ENCODE peak calls at places on chromosome 12, in eight cellular contexts. A, H, L, P, W, D, Q and R are unnamed samples.

GRCh38 chr12:47349770-47350408 is 270.1 kb upstream of the AMIGO2 start:
- DNase-seq in A (no peak), H (no peak), L (no peak), P (no peak), W (no peak), D (no peak), Q (no peak), R (no peak)

GRCh38 chr12:15532364-15532977 is 210.2 kb downstream of the PTPRO start:
- DNase-seq in A (peak; percentile 41), H (no peak), L (no peak), P (no peak), W (no peak), D (no peak), Q (no peak), R (no peak)

GRCh38 chr12:114405449-114406271 is at the start of gene TBX5:
- DNase-seq in A (no peak), H (no peak), L (no peak), P (no peak), W (no peak), D (no peak), Q (no peak), R (no peak)

GRCh38 chr12:76922821-76923315 is 44.0 kb upstream of the CSRP2 start:
- DNase-seq in A (no peak), H (no peak), L (no peak), P (no peak), W (no peak), D (no peak), Q (no peak), R (no peak)

GRCh38 chr12:101004891-101005290 is 205.1 kb downstream of the SLC5A8 start:
- DNase-seq in A (no peak), H (no peak), L (no peak), P (no peak), W (no peak), D (no peak), Q (no peak), R (no peak)

GRCh38 chr12:71503579-71504470 is 64.2 kb downstream of the LGR5 start:
- DNase-seq in A (no peak), H (no peak), L (no peak), P (no peak), W (no peak), D (no peak), Q (no peak), R (no peak)

GRCh38 chr12:86249856-86250255 is 6.3 kb downstream of the MGAT4C start:
- DNase-seq in A (no peak), H (no peak), L (no peak), P (no peak), W (no peak), D (no peak), Q (no peak), R (no peak)

GRCh38 chr12:119857036-119857435 is 20.1 kb downstream of the CIT start:
- DNase-seq in A (no peak), H (no peak), L (no peak), P (no peak), W (no peak), D (no peak), Q (no peak), R (no peak)

GRCh38 chr12:75722714-75723200 is 211.3 kb upstream of the KRR1 start:
- DNase-seq in A (no peak), H (peak; percentile 74), L (peak; percentile 74), P (no peak), W (peak; percentile 1), D (no peak), Q (peak; percentile 88), R (no peak)

GRCh38 chr12:22473212-22473611 is 71.1 kb downstream of the C2CD5 start:
- DNase-seq in A (no peak), H (no peak), L (no peak), P (no peak), W (no peak), D (no peak), Q (no peak), R (no peak)

GRCh38 chr12:103930787-103931536 is 752 bp downstream of the HSP90B1 start:
- DNase-seq in A (peak; percentile 28), H (peak; percentile 44), L (peak; percentile 73), P (peak; percentile 87), W (no peak), D (peak; percentile 69), Q (peak; percentile 83), R (no peak)

GRCh38 chr12:39199371-39199770 is 243.5 kb downstream of the KIF21A start:
- DNase-seq in A (no peak), H (no peak), L (no peak), P (no peak), W (no peak), D (no peak), Q (no peak), R (no peak)

DNA sequence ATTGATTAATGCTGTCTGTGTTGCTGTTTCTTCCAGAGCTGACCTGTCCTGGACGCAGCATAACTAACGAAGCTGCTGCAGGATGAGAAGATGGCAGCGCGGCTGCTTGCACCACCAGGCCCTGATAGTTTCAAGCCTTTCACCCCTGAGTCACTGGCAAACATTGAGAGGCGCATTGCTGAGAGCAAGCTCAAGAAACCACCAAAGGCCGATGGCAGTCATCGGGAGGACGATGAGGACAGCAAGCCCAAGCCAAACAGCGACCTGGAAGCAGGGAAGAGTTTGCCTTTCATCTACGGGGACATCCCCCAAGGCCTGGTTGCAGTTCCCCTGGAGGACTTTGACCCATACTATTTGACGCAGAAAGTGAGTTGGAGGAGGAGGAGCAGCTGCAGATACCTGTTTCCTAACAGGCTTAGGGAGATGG is 71.7 kb downstream of the SCN8A start:
- DNase-seq in A (no peak), H (no peak), L (no peak), P (no peak), W (no peak), D (no peak), Q (no peak), R (no peak)
- H3K4me1 ChIP-seq in A (no peaks in the 10 kb centered on the region), H (no peaks in the 10 kb centered on the region), L (no peaks in the 10 kb centered on the region), P (no peaks in the 10 kb centered on the region), W (no peaks in the 10 kb centered on the region), D (no peaks in the 10 kb centered on the region), Q (no peaks in the 10 kb centered on the region), R (peaks cover 1% of the 10 kb centered on the region)

DNA sequence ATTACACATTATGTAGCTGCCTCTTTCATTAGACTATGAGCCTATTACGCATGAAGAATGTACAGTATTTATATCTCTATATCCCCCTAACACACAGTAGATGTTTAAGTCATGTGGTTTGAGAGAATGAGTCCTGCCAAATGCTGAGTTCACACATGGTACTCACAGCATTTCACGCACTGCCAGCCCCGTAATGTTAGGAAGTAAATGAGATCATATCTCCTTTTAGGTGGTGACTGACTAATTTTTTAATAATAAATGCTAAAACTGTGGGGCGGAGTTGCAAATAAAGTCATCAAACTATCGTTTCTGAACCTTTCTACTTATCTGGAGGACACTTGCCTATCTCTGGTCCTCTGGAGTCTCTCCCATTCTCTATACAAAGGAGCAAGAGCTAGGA is 343.8 kb downstream of the ADAMTS20 start:
- DNase-seq in A (no peak), H (no peak), L (no peak), P (no peak), W (no peak), D (no peak), Q (no peak), R (no peak)
- H3K27ac ChIP-seq in A (no peak overlapping the region), H (no peak overlapping the region), L (no peak overlapping the region), P (no peak overlapping the region), W (no peak overlapping the region), D (no peak overlapping the region), Q (no peak overlapping the region), R (no peak overlapping the region)

GRCh38 chr12:106342397-106343212 is 14.9 kb upstream of the POLR3B start:
- DNase-seq in A (no peak), H (peak; percentile 86), L (peak; percentile 90), P (no peak), W (no peak), D (no peak), Q (peak; percentile 89), R (no peak)

GRCh38 chr12:106341086-106341879 is 16.3 kb upstream of the POLR3B start:
- DNase-seq in A (no peak), H (no peak), L (no peak), P (no peak), W (no peak), D (no peak), Q (no peak), R (no peak)

GRCh38 chr12:106345739-106346138 is 11.8 kb upstream of the POLR3B start:
- DNase-seq in A (no peak), H (no peak), L (peak; percentile 68), P (no peak), W (no peak), D (no peak), Q (no peak), R (peak; percentile 54)

GRCh38 chr12:106348411-106348810 is 9.1 kb upstream of the POLR3B start:
- DNase-seq in A (no peak), H (no peak), L (no peak), P (no peak), W (no peak), D (no peak), Q (no peak), R (no peak)

GRCh38 chr12:106343213-106343509 is 14.4 kb upstream of the POLR3B start:
- DNase-seq in A (no peak), H (no peak), L (no peak), P (no peak), W (no peak), D (no peak), Q (no peak), R (no peak)
- H3K4me3 ChIP-seq in A (no peak overlapping the region), H (no peak overlapping the region), L (peak overlapping the region; percentile 38), P (no peak overlapping the region), W (no peak overlapping the region), D (peak overlapping the region; percentile 20), Q (no peak overlapping the region), R (no peak overlapping the region)

DNA sequence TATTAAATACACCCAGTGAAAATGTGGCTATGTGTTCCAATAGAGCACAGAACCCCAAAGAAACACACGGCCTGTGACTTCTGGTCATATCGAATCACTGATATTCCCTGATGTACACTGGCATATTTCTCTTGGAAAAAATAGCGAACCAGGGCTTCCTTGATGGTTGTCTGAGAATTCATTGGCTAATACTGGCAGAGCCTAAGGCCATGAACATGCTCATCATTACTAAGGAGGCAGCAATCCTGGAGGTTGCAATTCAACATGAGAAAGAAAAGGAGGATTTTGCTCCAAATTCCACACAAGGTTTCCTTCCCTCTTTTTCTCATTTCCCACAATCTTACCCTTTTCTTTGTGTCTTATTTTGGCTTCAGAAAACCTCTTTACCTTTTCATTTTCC is 212.9 kb upstream of the HMGA2 start:
- DNase-seq in A (no peak), H (no peak), L (no peak), P (no peak), W (no peak), D (no peak), Q (no peak), R (no peak)
- H3K4me1 ChIP-seq in A (no peaks in the 10 kb centered on the region), H (no peaks in the 10 kb centered on the region), L (no peaks in the 10 kb centered on the region), P (no peaks in the 10 kb centered on the region), W (no peaks in the 10 kb centered on the region), D (no peaks in the 10 kb centered on the region), Q (no peaks in the 10 kb centered on the region), R (no peaks in the 10 kb centered on the region)

DNA sequence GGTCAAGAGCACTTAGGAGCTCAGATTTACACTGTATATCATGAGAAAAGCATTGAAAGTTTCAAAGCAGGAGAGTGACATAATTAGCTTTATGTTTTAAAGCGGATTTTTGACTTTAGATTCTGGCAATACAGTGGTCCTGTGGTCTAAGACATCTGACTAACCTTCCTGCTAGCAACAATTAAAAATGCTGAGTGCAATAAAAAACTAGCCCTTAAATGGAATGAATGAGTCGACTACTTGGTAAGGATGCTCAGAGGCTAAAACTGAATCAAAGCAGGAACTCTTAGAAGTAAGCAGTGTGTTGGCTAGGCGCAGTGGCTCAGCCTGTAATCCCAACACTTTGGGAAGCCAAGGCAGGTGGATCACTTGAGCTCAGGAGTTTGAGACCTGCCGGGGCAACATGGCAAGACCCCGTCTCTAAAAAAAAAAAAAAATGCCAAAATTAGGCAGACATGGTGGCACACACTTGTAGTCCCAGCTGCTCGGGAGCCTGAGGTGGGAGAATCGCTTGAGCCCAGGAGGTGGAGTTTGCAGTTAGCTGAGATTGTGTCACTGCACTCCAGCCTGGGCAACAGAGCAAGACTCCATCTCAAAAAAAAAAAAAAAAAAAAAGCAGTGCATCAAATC is 18.9 kb downstream of the BICD1 start:
- DNase-seq in A (no peak), H (no peak), L (no peak), P (no peak), W (no peak), D (no peak), Q (no peak), R (no peak)
- H3K27ac ChIP-seq in A (no peak overlapping the region), H (no peak overlapping the region), L (no peak overlapping the region), P (no peak overlapping the region), W (no peak overlapping the region), D (no peak overlapping the region), Q (no peak overlapping the region), R (no peak overlapping the region)